ENCODE peak calls at places on chromosomes 1 and 21, in seven cellular contexts. G is fibroblast of lung; R is lung; U is mammary epithelial cell; I is HCT116; D is effector memory CD4-positive, alpha-beta T cell; N is adrenal gland. X is an unnamed sample. For H3K36me3 and H3K9me3, the result is how much of the 10 kb centered on the place peaks cover.

GRCh38 chr1:90778487-90778886 is 61.4 kb upstream of the BARHL2 start:
- DNase-seq in G (no peak), R (no peak), U (peak), I (no peak), D (no peak), N (no peak), X (no peak)

GRCh38 chr1:112395261-112395831 is 668 bp upstream of the CTTNBP2NL start:
- DNase-seq in G (no peak), R (no peak), U (no peak), I (no peak), D (no peak), N (no peak), X (no peak)

GRCh38 chr1:32759521-32759980 is 57.0 kb upstream of the SYNC start:
- DNase-seq in G (no peak), R (peak), U (peak), I (no peak), D (no peak), N (peak), X (no peak)

GRCh38 chr1:239545466-239545865 is 159.1 kb downstream of the CHRM3 start:
- DNase-seq in G (no peak), R (no peak), U (no peak), I (no peak), D (no peak), N (no peak), X (no peak)

GRCh38 chr1:198858026-198858425 is 219.2 kb downstream of the PTPRC start:
- DNase-seq in G (no peak), R (no peak), U (no peak), I (no peak), D (no peak), N (no peak), X (no peak)

GRCh38 chr1:53592521-53592982 is 133.4 kb downstream of the DMRTB1 start:
- DNase-seq in G (peak), R (peak), U (peak), I (no peak), D (no peak), N (no peak), X (no peak)

GRCh38 chr1:231601775-231602674 is 24.6 kb upstream of the DISC1 start:
- DNase-seq in G (peak), R (no peak), U (no peak), I (no peak), D (no peak), N (no peak), X (no peak)

GRCh38 chr1:221801773-221802516 is 60.1 kb upstream of the DUSP10 start:
- DNase-seq in G (peak), R (no peak), U (peak), I (no peak), D (no peak), N (no peak), X (no peak)

GRCh38 chr1:5755552-5756125 is 236.6 kb downstream of the NPHP4 start:
- DNase-seq in G (no peak), R (no peak), U (no peak), I (no peak), D (no peak), N (no peak), X (no peak)

GRCh38 chr21:25573409-25574206 is 33.7 kb downstream of the MRPL39 start:
- DNase-seq in G (peak), R (no peak), U (peak), I (peak), D (peak), N (peak), X (peak)

GRCh38 chr1:211484738-211485479 is 7.1 kb downstream of the RD3 start:
- DNase-seq in G (no peak), R (no peak), U (no peak), I (no peak), D (no peak), N (no peak), X (no peak)

GRCh38 chr1:208272713-208273112 is 28.5 kb upstream of the PLXNA2 start:
- DNase-seq in G (no peak), R (no peak), U (no peak), I (no peak), D (no peak), N (no peak), X (no peak)

GRCh38 chr21:41760411-41760810 is 6.4 kb downstream of the RIPK4 start:
- DNase-seq in G (no peak), R (no peak), U (no peak), I (no peak), D (no peak), N (no peak), X (no peak)

GRCh38 chr1:64948905-64949833 is 17.2 kb downstream of the JAK1 start:
- DNase-seq in G (peak), R (no peak), U (peak), I (peak), D (no peak), N (no peak), X (peak)

DNA sequence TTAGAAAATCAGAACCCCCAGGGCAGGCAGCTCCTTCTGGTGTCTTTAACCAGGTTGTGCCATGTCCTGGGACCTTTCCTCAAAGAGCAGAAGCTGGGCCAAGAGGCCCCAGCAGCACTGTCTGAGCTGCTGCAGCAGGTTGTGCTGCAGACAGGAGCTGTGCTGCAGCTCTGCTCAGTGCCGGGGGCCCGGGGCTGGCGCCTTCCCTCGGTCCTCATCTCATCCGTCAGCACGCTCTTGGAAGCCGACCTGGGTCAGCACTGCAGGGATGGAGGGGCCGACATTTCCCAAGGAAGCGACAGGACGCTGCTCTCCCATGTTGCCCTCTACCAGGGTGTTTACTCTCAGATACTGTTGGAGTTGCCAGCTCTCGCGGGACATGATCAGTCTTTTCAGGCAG is 11.7 kb downstream of the URB2 start:
- DNase-seq in G (no peak), R (no peak), U (no peak), I (no peak), D (no peak), N (no peak), X (no peak)
- H3K36me3 ChIP-seq in G (under half), R (under half), U (under half), I (under half), D (under half), N (under half), X (under half)

DNA sequence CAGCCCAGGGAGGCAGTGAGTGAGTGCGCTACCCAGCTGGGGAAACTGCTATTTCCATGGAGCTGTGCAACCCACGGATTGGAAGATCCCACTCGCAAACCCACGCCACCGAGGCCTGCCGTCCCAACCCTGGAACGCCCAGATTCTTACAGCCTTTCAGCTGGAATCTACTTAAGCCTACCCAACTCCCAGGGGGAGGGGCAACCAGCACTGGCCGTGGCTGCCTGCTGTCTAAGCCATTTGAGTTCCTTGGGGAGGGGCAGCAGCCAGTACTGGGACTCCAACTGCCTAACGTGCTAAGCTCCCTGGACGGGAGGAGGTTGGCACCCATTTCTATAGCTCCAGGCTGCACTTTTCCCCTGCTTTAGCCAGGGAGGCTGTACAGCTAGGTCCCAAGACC is 27.1 kb upstream of the ZNF669 start:
- DNase-seq in G (no peak), R (no peak), U (no peak), I (no peak), D (no peak), N (no peak), X (no peak)
- H3K9me3 ChIP-seq in G (under half), R (under half), U (under half), I (under half), D (under half), N (under half), X (half or more)

DNA sequence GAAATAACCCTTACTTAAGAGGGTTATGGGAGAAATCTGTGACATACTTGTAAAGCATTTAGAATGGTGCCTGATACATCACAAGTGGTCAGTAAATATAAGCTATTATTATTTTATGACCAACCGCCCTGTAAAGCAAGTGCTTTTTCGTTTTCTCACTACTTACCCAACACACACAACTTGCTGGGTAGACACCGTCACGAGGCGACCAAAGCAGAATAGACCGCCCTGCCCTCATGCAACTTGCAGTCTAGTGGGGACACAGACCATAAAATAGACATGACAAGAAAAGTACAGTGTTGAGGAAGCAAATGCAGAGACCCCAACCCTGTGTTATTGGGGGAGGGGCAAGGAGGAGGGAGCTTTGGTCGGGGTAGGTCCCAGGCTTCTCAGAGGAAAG is 744 bp upstream of the IGSF3 start:
- DNase-seq in G (no peak), R (no peak), U (no peak), I (no peak), D (no peak), N (no peak), X (no peak)
- H3K4me3 ChIP-seq in G (no peak), R (no peak), U (no peak), I (peak), D (no peak), N (no peak), X (no peak)

GRCh38 chr21:37139154-37139553 is 66.1 kb downstream of the TTC3 start:
- DNase-seq in G (no peak), R (no peak), U (no peak), I (no peak), D (no peak), N (no peak), X (no peak)

GRCh38 chr21:37136261-37136660 is 63.2 kb downstream of the TTC3 start:
- DNase-seq in G (no peak), R (no peak), U (no peak), I (no peak), D (no peak), N (no peak), X (peak)

GRCh38 chr21:37145635-37146111 is 72.6 kb downstream of the TTC3 start:
- DNase-seq in G (no peak), R (no peak), U (peak), I (peak), D (no peak), N (no peak), X (no peak)

DNA sequence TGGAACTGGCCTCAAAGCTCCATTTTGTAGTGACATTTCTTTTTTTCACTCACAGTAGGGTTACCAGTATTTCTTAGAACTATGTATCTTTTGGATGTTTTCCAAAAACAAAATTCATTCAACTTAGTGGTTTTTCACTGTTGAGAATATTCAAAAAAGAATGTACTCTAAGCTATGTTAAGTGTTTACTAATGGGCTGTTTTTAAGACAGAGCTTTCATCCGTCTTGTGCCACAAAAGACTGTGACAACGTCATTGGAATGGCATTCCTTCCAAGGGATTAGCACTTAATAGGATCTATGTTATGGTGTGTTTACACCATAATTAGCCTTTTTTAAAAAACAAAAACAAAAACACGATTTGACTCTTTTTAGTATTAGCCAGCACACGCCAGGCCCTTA is 66.8 kb downstream of the TTC3 start:
- DNase-seq in G (peak), R (no peak), U (no peak), I (no peak), D (no peak), N (no peak), X (no peak)
- H3K36me3 ChIP-seq in G (under half), R (under half), U (under half), I (under half), D (half or more), N (under half), X (half or more)

GRCh38 chr1:49293016-49293415 is 516.3 kb upstream of the BEND5 start:
- DNase-seq in G (no peak), R (no peak), U (no peak), I (no peak), D (no peak), N (peak), X (no peak)
- H3K9me3 ChIP-seq in G (under half), R (under half), U (under half), I (under half), D (under half), N (under half), X (under half)

GRCh38 chr1:203302461-203302860 is 2.9 kb upstream of the BTG2 start:
- DNase-seq in G (no peak), R (no peak), U (no peak), I (no peak), D (no peak), N (no peak), X (no peak)
- H3K4me3 ChIP-seq in G (no peak), R (no peak), U (no peak), I (no peak), D (no peak), N (no peak), X (no peak)

GRCh38 chr1:43963890-43964289 is 5.9 kb upstream of the DPH2 start:
- DNase-seq in G (no peak), R (no peak), U (no peak), I (no peak), D (no peak), N (no peak), X (no peak)
- H3K36me3 ChIP-seq in G (under half), R (under half), U (under half), I (under half), D (under half), N (under half), X (under half)

DNA sequence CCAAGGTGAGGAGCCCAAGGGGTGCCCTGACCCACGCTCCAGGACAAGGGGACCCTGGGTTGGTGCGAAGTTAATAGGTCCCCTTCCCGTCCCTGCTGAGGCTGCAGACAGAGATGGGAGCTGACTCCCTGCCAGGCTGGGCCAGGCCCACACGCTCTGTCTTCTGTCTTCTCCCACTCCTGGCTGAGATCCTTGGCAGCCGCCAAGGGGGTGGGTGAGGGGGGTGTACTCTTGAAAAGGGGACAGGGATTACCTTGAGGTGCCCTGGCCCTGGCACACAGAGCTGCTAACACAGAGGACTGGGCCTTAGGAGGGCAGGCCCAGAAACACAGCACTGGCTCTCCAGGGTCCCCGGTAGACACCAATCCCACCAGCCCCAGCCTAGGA is 11.0 kb upstream of the CTRC start:
- DNase-seq in G (no peak), R (no peak), U (no peak), I (no peak), D (no peak), N (peak), X (no peak)
- H3K9me3 ChIP-seq in G (under half), R (under half), U (under half), I (under half), D (under half), N (under half), X (under half)

X was measured in CD4-positive, CD25-positive, alpha-beta regulatory T cell.